ENCODE peak calls at places on chromosome 5, in four cellular contexts. J is Right ventricle myocardium superior; V is stimulated activated CD4-positive, alpha-beta T cell treated with anti-CD3 and anti-CD28 coated beads, TNF-alpha, amount 100 ng/mL, for 1 hour; D is right atrium auricular region. O is an unnamed sample.

GRCh38 chr5:95955996-95956899 is 5.4 kb downstream of the ELL2 start:
- DNase-seq in V (no peak), D (no peak), J (no peak), O (peak; percentile 20)

GRCh38 chr5:139100825-139101224 is 97.3 kb downstream of the SIL1 start:
- DNase-seq in D (no peak), V (no peak), J (no peak), O (no peak)

GRCh38 chr5:10655686-10656075 is 91.8 kb downstream of the ANKRD33B start:
- DNase-seq in J (no peak), V (no peak), D (no peak), O (no peak)

GRCh38 chr5:143014017-143014651 is 244.0 kb downstream of the ARHGAP26 start:
- DNase-seq in D (no peak), J (peak; percentile 53), V (no peak), O (no peak)

GRCh38 chr5:961002-961710 is 47.4 kb upstream of the NKD2 start:
- DNase-seq in J (no peak), D (peak; percentile 53), V (no peak), O (no peak)

GRCh38 chr5:77167695-77168111 is 42.8 kb upstream of the PDE8B start:
- DNase-seq in V (no peak), J (no peak), D (no peak), O (no peak)

GRCh38 chr5:127650649-127651048 is 1.8 kb downstream of the CTXN3 start:
- DNase-seq in D (no peak), J (no peak), V (no peak), O (no peak)

GRCh38 chr5:150485770-150486401 is 22.0 kb upstream of the NDST1 start:
- DNase-seq in D (no peak), V (peak; percentile 21), J (peak; percentile 84), O (peak; percentile 86)

GRCh38 chr5:170148430-170149205 is 42.9 kb downstream of the FOXI1 start:
- DNase-seq in J (no peak), V (no peak), D (peak; percentile 54), O (no peak)

GRCh38 chr5:110150199-110150598 is 460.5 kb downstream of the MAN2A1 start:
- DNase-seq in J (no peak), V (no peak), D (no peak), O (no peak)

O was measured in left cardiac atrium.